ENCODE peak calls at places on chromosomes 2 and 18, in four cellular contexts. One of them, this sample, is unnamed.

GRCh38 chr2:232075859-232076258 is 114.3 kb downstream of the DIS3L2 start:
- DNase-seq in endodermal cell: no peak
- DNase-seq in NCI-H1105 treated with DMSO at 0.1 percent for 48 hours: no peak
- DNase-seq in activated gamma-delta T cell treated with anti-CD3 and anti-CD28 coated beads, Interleukin-2, amount 50 U/mL, for 16 hours: no peak
- DNase-seq in this sample: no peak

GRCh38 chr2:224263571-224264043 is 138.3 kb downstream of the FAM124B start:
- DNase-seq in endodermal cell: no peak
- DNase-seq in NCI-H1105 treated with DMSO at 0.1 percent for 48 hours: no peak
- DNase-seq in activated gamma-delta T cell treated with anti-CD3 and anti-CD28 coated beads, Interleukin-2, amount 50 U/mL, for 16 hours: no peak
- DNase-seq in this sample: no peak

GRCh38 chr2:9099341-9099751 is 95.9 kb upstream of the MBOAT2 start:
- DNase-seq in endodermal cell: peak
- DNase-seq in NCI-H1105 treated with DMSO at 0.1 percent for 48 hours: no peak
- DNase-seq in activated gamma-delta T cell treated with anti-CD3 and anti-CD28 coated beads, Interleukin-2, amount 50 U/mL, for 16 hours: no peak
- DNase-seq in this sample: no peak

GRCh38 chr18:62418258-62418657 is 93.1 kb downstream of the TNFRSF11A start:
- DNase-seq in endodermal cell: no peak
- DNase-seq in NCI-H1105 treated with DMSO at 0.1 percent for 48 hours: no peak
- DNase-seq in activated gamma-delta T cell treated with anti-CD3 and anti-CD28 coated beads, Interleukin-2, amount 50 U/mL, for 16 hours: no peak
- DNase-seq in this sample: no peak

GRCh38 chr2:11955314-11955713 is 208.9 kb downstream of the LPIN1 start:
- DNase-seq in endodermal cell: no peak
- DNase-seq in NCI-H1105 treated with DMSO at 0.1 percent for 48 hours: no peak
- DNase-seq in activated gamma-delta T cell treated with anti-CD3 and anti-CD28 coated beads, Interleukin-2, amount 50 U/mL, for 16 hours: no peak
- DNase-seq in this sample: no peak

GRCh38 chr18:23816740-23817139 is 127.5 kb downstream of the LAMA3 start:
- DNase-seq in endodermal cell: no peak
- DNase-seq in NCI-H1105 treated with DMSO at 0.1 percent for 48 hours: no peak
- DNase-seq in activated gamma-delta T cell treated with anti-CD3 and anti-CD28 coated beads, Interleukin-2, amount 50 U/mL, for 16 hours: no peak
- DNase-seq in this sample: no peak

GRCh38 chr2:25290811-25291510 is 50.8 kb downstream of the DNMT3A start:
- DNase-seq in endodermal cell: no peak
- DNase-seq in NCI-H1105 treated with DMSO at 0.1 percent for 48 hours: peak
- DNase-seq in activated gamma-delta T cell treated with anti-CD3 and anti-CD28 coated beads, Interleukin-2, amount 50 U/mL, for 16 hours: no peak
- DNase-seq in this sample: no peak

GRCh38 chr2:95379616-95379925 is 22.9 kb upstream of the FAHD2A start:
- DNase-seq in endodermal cell: peak
- DNase-seq in NCI-H1105 treated with DMSO at 0.1 percent for 48 hours: no peak
- DNase-seq in activated gamma-delta T cell treated with anti-CD3 and anti-CD28 coated beads, Interleukin-2, amount 50 U/mL, for 16 hours: no peak
- DNase-seq in this sample: no peak

GRCh38 chr2:220043155-220043992 is 415.9 kb downstream of the SLC4A3 start:
- DNase-seq in endodermal cell: no peak
- DNase-seq in NCI-H1105 treated with DMSO at 0.1 percent for 48 hours: no peak
- DNase-seq in activated gamma-delta T cell treated with anti-CD3 and anti-CD28 coated beads, Interleukin-2, amount 50 U/mL, for 16 hours: no peak
- DNase-seq in this sample: peak

GRCh38 chr2:100043246-100043890 is 99.0 kb downstream of the AFF3 start:
- DNase-seq in endodermal cell: no peak
- DNase-seq in NCI-H1105 treated with DMSO at 0.1 percent for 48 hours: no peak
- DNase-seq in activated gamma-delta T cell treated with anti-CD3 and anti-CD28 coated beads, Interleukin-2, amount 50 U/mL, for 16 hours: no peak
- DNase-seq in this sample: no peak

GRCh38 chr2:39851691-39852110 is 72.6 kb upstream of the THUMPD2 start:
- DNase-seq in endodermal cell: peak
- DNase-seq in NCI-H1105 treated with DMSO at 0.1 percent for 48 hours: no peak
- DNase-seq in activated gamma-delta T cell treated with anti-CD3 and anti-CD28 coated beads, Interleukin-2, amount 50 U/mL, for 16 hours: no peak
- DNase-seq in this sample: peak

GRCh38 chr2:164826293-164827243 is 15.1 kb downstream of the COBLL1 start:
- DNase-seq in endodermal cell: no peak
- DNase-seq in NCI-H1105 treated with DMSO at 0.1 percent for 48 hours: no peak
- DNase-seq in activated gamma-delta T cell treated with anti-CD3 and anti-CD28 coated beads, Interleukin-2, amount 50 U/mL, for 16 hours: no peak
- DNase-seq in this sample: no peak

GRCh38 chr2:190501702-190502407 is 32.7 kb downstream of the NEMP2 start:
- DNase-seq in endodermal cell: no peak
- DNase-seq in NCI-H1105 treated with DMSO at 0.1 percent for 48 hours: no peak
- DNase-seq in activated gamma-delta T cell treated with anti-CD3 and anti-CD28 coated beads, Interleukin-2, amount 50 U/mL, for 16 hours: no peak
- DNase-seq in this sample: no peak

GRCh38 chr18:9859232-9859631 is 26.5 kb upstream of the TXNDC2 start:
- DNase-seq in endodermal cell: no peak
- DNase-seq in NCI-H1105 treated with DMSO at 0.1 percent for 48 hours: no peak
- DNase-seq in activated gamma-delta T cell treated with anti-CD3 and anti-CD28 coated beads, Interleukin-2, amount 50 U/mL, for 16 hours: no peak
- DNase-seq in this sample: no peak

GRCh38 chr2:228507231-228507824 is 325.8 kb upstream of the SPHKAP start:
- DNase-seq in endodermal cell: peak
- DNase-seq in NCI-H1105 treated with DMSO at 0.1 percent for 48 hours: no peak
- DNase-seq in activated gamma-delta T cell treated with anti-CD3 and anti-CD28 coated beads, Interleukin-2, amount 50 U/mL, for 16 hours: no peak
- DNase-seq in this sample: peak

GRCh38 chr2:211391206-211391605 is 834.8 kb downstream of the CPS1 start:
- DNase-seq in endodermal cell: no peak
- DNase-seq in NCI-H1105 treated with DMSO at 0.1 percent for 48 hours: no peak
- DNase-seq in activated gamma-delta T cell treated with anti-CD3 and anti-CD28 coated beads, Interleukin-2, amount 50 U/mL, for 16 hours: no peak
- DNase-seq in this sample: no peak

This sample was measured in ELF-1.